ENCODE peak calls at places on chromosomes 16 and 17, in eight cellular contexts. J, B, S, H, C, R, W and K are unnamed samples.

GRCh38 chr16:87086156-87086555 is 231.0 kb downstream of the C16orf95 start:
- DNase-seq in R (no peak), W (no peak), S (no peak), C (peak), B (no peak), J (no peak), H (no peak), K (no peak)

GRCh38 chr17:67687541-67687940 is 30.2 kb upstream of the NOL11 start:
- DNase-seq in H (no peak), S (no peak), W (no peak), J (no peak), C (no peak), B (no peak), R (no peak), K (no peak)

GRCh38 chr17:7912927-7913524 is 3.1 kb downstream of the RNF227 start:
- DNase-seq in R (peak), S (no peak), J (no peak), C (peak), W (peak), H (peak), B (peak), K (peak)

GRCh38 chr17:81859906-81860755 is at the start of gene P4HB:
- DNase-seq in R (no peak), J (peak), H (no peak), C (no peak), S (no peak), B (peak), W (peak), K (no peak)

GRCh38 chr17:77324227-77324626 is 183.5 kb downstream of the SEC14L1 start:
- DNase-seq in B (no peak), R (no peak), W (no peak), C (no peak), J (no peak), S (peak), H (no peak), K (no peak)

GRCh38 chr16:76035689-76036088 is 241.5 kb upstream of the CNTNAP4 start:
- DNase-seq in W (no peak), J (no peak), H (no peak), B (no peak), S (no peak), C (no peak), R (no peak), K (no peak)

GRCh38 chr17:77312786-77313599 is 172.2 kb downstream of the SEC14L1 start:
- DNase-seq in W (peak), J (no peak), H (no peak), B (no peak), C (peak), S (no peak), R (no peak), K (no peak)

GRCh38 chr16:57110937-57111336 is 18.6 kb downstream of the CPNE2 start:
- DNase-seq in J (no peak), B (no peak), C (no peak), H (no peak), R (no peak), S (no peak), W (no peak), K (no peak)

GRCh38 chr16:66357523-66357928 is 9.0 kb upstream of the CDH5 start:
- DNase-seq in C (peak), S (peak), H (no peak), W (peak), J (no peak), R (peak), B (peak), K (peak)

GRCh38 chr17:2405247-2405926 is 4.5 kb upstream of the MNT start:
- DNase-seq in S (no peak), B (no peak), H (no peak), J (no peak), W (peak), R (peak), C (peak), K (no peak)

GRCh38 chr17:38922538-38923291 is 2.7 kb upstream of the LASP1NB start:
- DNase-seq in S (peak), B (no peak), W (peak), R (peak), C (no peak), H (no peak), J (no peak), K (no peak)

GRCh38 chr16:57226701-57227621 is 18.1 kb upstream of the ARL2BP start:
- DNase-seq in C (no peak), H (no peak), B (no peak), J (no peak), S (no peak), R (no peak), W (no peak), K (no peak)

GRCh38 chr16:17836868-17837602 is 366.3 kb upstream of the XYLT1 start:
- DNase-seq in J (no peak), C (peak), H (no peak), B (no peak), W (peak), R (peak), S (no peak), K (no peak)

GRCh38 chr17:64615025-64615677 is 47.0 kb downstream of the SMURF2 start:
- DNase-seq in S (no peak), R (peak), C (no peak), W (peak), J (no peak), H (no peak), B (no peak), K (no peak)

GRCh38 chr17:3944485-3945388 is 19.5 kb downstream of the ATP2A3 start:
- DNase-seq in H (no peak), R (no peak), S (peak), B (peak), C (peak), J (no peak), W (peak), K (no peak)

GRCh38 chr17:9401434-9401833 is 174.2 kb downstream of the STX8 start:
- DNase-seq in W (peak), H (no peak), B (no peak), R (peak), J (no peak), C (peak), S (no peak), K (no peak)

GRCh38 chr16:11133344-11133921 is 122.6 kb downstream of the SOCS1 start:
- DNase-seq in S (peak), C (peak), H (no peak), B (no peak), R (peak), W (peak), J (no peak), K (no peak)

GRCh38 chr17:10032142-10032541 is 127.1 kb upstream of the RCVRN start:
- DNase-seq in R (no peak), J (no peak), B (no peak), H (no peak), C (no peak), S (no peak), W (peak), K (no peak)

GRCh38 chr17:1532836-1533602 is 16.6 kb upstream of the INPP5K start:
- DNase-seq in S (no peak), J (no peak), W (no peak), B (peak), H (no peak), R (no peak), C (no peak), K (peak)

GRCh38 chr16:29678691-29679267 is at the start of gene QPRT:
- DNase-seq in W (peak), C (peak), S (peak), H (no peak), B (no peak), R (peak), J (no peak), K (peak)

GRCh38 chr17:37146578-37147119 is 197.9 kb downstream of the AATF start:
- DNase-seq in J (no peak), B (no peak), W (no peak), H (no peak), C (no peak), R (no peak), S (no peak), K (no peak)

GRCh38 chr16:68231384-68232136 is 4.4 kb downstream of the ESRP2 start:
- DNase-seq in H (no peak), S (no peak), B (no peak), C (no peak), J (no peak), R (no peak), W (no peak), K (no peak)

GRCh38 chr16:84024854-84025253 is 17.7 kb downstream of the SLC38A8 start:
- DNase-seq in W (peak), R (peak), B (no peak), S (no peak), C (peak), J (no peak), H (no peak), K (no peak)

GRCh38 chr17:43949777-43950176 is 4.0 kb downstream of the PYY start:
- DNase-seq in S (no peak), C (no peak), H (no peak), R (no peak), J (no peak), B (no peak), W (no peak), K (no peak)

GRCh38 chr17:79890706-79891105 is 51.5 kb upstream of the CBX4 start:
- DNase-seq in H (no peak), S (no peak), W (no peak), R (no peak), B (no peak), J (no peak), C (no peak), K (no peak)

GRCh38 chr17:4948997-4949320 is 629 bp upstream of the PFN1 start:
- DNase-seq in W (peak), J (peak), C (no peak), H (peak), S (peak), B (peak), R (peak), K (peak)

GRCh38 chr16:72805486-72805885 is 242.4 kb downstream of the ZFHX3 start:
- DNase-seq in J (no peak), R (no peak), S (no peak), B (no peak), W (no peak), C (no peak), H (no peak), K (no peak)

GRCh38 chr17:10620823-10621222 is 36.3 kb downstream of the MYH3 start:
- DNase-seq in J (no peak), R (peak), C (no peak), W (no peak), S (no peak), H (no peak), B (no peak), K (no peak)

GRCh38 chr16:72278301-72278700 is 106.3 kb upstream of the PMFBP1 start:
- DNase-seq in C (no peak), H (no peak), R (no peak), S (no peak), W (no peak), B (no peak), J (no peak), K (no peak)

GRCh38 chr17:81491193-81491592 is 21.4 kb downstream of the ACTG1 start:
- DNase-seq in J (no peak), S (no peak), C (no peak), B (no peak), W (no peak), H (no peak), R (no peak), K (no peak)

GRCh38 chr17:27340990-27341595 is 47.2 kb downstream of the WSB1 start:
- DNase-seq in R (no peak), C (no peak), J (no peak), B (no peak), H (no peak), W (no peak), S (no peak), K (peak)

GRCh38 chr16:73170587-73170986 is 122.7 kb upstream of the ZFHX3 start:
- DNase-seq in R (peak), J (no peak), B (no peak), W (no peak), C (no peak), H (no peak), S (no peak), K (no peak)

GRCh38 chr16:56119138-56119537 is 72.2 kb upstream of the GNAO1 start:
- DNase-seq in W (no peak), C (no peak), J (no peak), B (no peak), R (no peak), S (no peak), H (no peak), K (peak)